ENCODE peak calls at places on chromosomes 2 and 18, in nine cellular contexts. H is amygdala; Z is activated CD4-positive, CD25-positive, alpha-beta regulatory T cell; V is epithelial cell of prostate; G is stimulated activated CD4-positive, alpha-beta T cell treated with anti-CD3 and anti-CD28 coated beads, Interleukin-15, amount 100 ng/mL, for 1 hour; L is non-pigmented ciliary epithelial cell; C is posterior vena cava; A is germinal center; K is cerebellar cortex. Q is an unnamed sample.

GRCh38 chr18:22503803-22504202 is 86.1 kb upstream of the CTAGE1 start:
- DNase-seq in L (peak), Z (no peak), C (no peak), H (no peak), G (no peak), K (no peak), A (no peak), V (no peak), Q (no peak)

GRCh38 chr2:180010701-180011100 is 3.6 kb upstream of the CWC22 start:
- DNase-seq in A (no peak), L (no peak), H (no peak), Z (no peak), K (no peak), V (no peak), C (no peak), G (no peak), Q (no peak)

GRCh38 chr2:129812071-129812470 is 167.4 kb upstream of the RAB6C start:
- DNase-seq in K (peak), A (no peak), V (no peak), G (no peak), L (no peak), Z (no peak), C (no peak), H (no peak), Q (no peak)

GRCh38 chr18:10476430-10476829 is 22.0 kb downstream of the APCDD1 start:
- DNase-seq in V (peak), A (no peak), L (no peak), H (no peak), G (no peak), C (no peak), K (no peak), Z (no peak), Q (peak)

GRCh38 chr18:62585274-62586147 is 62.7 kb downstream of the ZCCHC2 start:
- DNase-seq in G (peak), C (no peak), V (no peak), H (no peak), K (no peak), A (no peak), L (no peak), Z (peak), Q (no peak)

GRCh38 chr18:50820901-50821520 is 1.2 kb upstream of the MRO start:
- DNase-seq in G (no peak), Z (no peak), C (no peak), V (no peak), A (peak), K (no peak), L (no peak), H (no peak), Q (no peak)

GRCh38 chr2:99476629-99477028 is 13.2 kb downstream of the REV1 start:
- DNase-seq in C (no peak), H (no peak), Z (no peak), A (no peak), G (no peak), L (no peak), K (no peak), V (no peak), Q (no peak)

GRCh38 chr2:224027070-224027469 is 12.0 kb downstream of the SERPINE2 start:
- DNase-seq in C (no peak), L (no peak), G (no peak), H (no peak), A (no peak), K (no peak), Z (no peak), V (no peak), Q (no peak)

GRCh38 chr2:214843823-214844222 is 34.3 kb upstream of the BARD1 start:
- DNase-seq in G (no peak), V (no peak), H (no peak), Z (no peak), L (no peak), C (no peak), K (no peak), A (no peak), Q (no peak)